ENCODE peak calls at places on chromosomes 16 and 17, in six cellular contexts. One of them, this sample, is unnamed.

GRCh38 chr16:69057400-69058378 is 47.8 kb upstream of the HAS3 start:
- DNase-seq in stimulated activated CD8-positive, alpha-beta memory T cell treated with anti-CD3 and anti-CD28 coated beads, Interleukin-2, amount 100 ng/mL, for 1 hour: no peak
- DNase-seq in NCI-H2081: peak
- DNase-seq in Right ventricle myocardium superior: no peak
- DNase-seq in choroid plexus epithelial cell: peak
- DNase-seq in transverse colon: no peak
- DNase-seq in this sample: peak

GRCh38 chr17:80471922-80472321 is 4.5 kb downstream of the NPTX1 start:
- DNase-seq in choroid plexus epithelial cell: no peak
- DNase-seq in NCI-H2081: no peak
- DNase-seq in stimulated activated CD8-positive, alpha-beta memory T cell treated with anti-CD3 and anti-CD28 coated beads, Interleukin-2, amount 100 ng/mL, for 1 hour: peak
- DNase-seq in transverse colon: no peak
- DNase-seq in Right ventricle myocardium superior: no peak
- DNase-seq in this sample: no peak

GRCh38 chr16:15507299-15507958 is 73.0 kb downstream of the BMERB1 start:
- DNase-seq in choroid plexus epithelial cell: peak
- DNase-seq in Right ventricle myocardium superior: no peak
- DNase-seq in transverse colon: no peak
- DNase-seq in NCI-H2081: no peak
- DNase-seq in stimulated activated CD8-positive, alpha-beta memory T cell treated with anti-CD3 and anti-CD28 coated beads, Interleukin-2, amount 100 ng/mL, for 1 hour: no peak
- DNase-seq in this sample: no peak

GRCh38 chr16:88883117-88883895 is 16.8 kb upstream of the PABPN1L start:
- DNase-seq in stimulated activated CD8-positive, alpha-beta memory T cell treated with anti-CD3 and anti-CD28 coated beads, Interleukin-2, amount 100 ng/mL, for 1 hour: no peak
- DNase-seq in NCI-H2081: no peak
- DNase-seq in transverse colon: no peak
- DNase-seq in choroid plexus epithelial cell: no peak
- DNase-seq in Right ventricle myocardium superior: no peak
- DNase-seq in this sample: no peak

GRCh38 chr16:84302111-84302954 is 7.7 kb downstream of the WFDC1 start:
- DNase-seq in NCI-H2081: no peak
- DNase-seq in Right ventricle myocardium superior: no peak
- DNase-seq in choroid plexus epithelial cell: no peak
- DNase-seq in transverse colon: no peak
- DNase-seq in stimulated activated CD8-positive, alpha-beta memory T cell treated with anti-CD3 and anti-CD28 coated beads, Interleukin-2, amount 100 ng/mL, for 1 hour: no peak
- DNase-seq in this sample: no peak

GRCh38 chr16:88284626-88285513 is 97.9 kb upstream of the ZNF469 start:
- DNase-seq in Right ventricle myocardium superior: peak
- DNase-seq in transverse colon: no peak
- DNase-seq in stimulated activated CD8-positive, alpha-beta memory T cell treated with anti-CD3 and anti-CD28 coated beads, Interleukin-2, amount 100 ng/mL, for 1 hour: no peak
- DNase-seq in choroid plexus epithelial cell: no peak
- DNase-seq in NCI-H2081: no peak
- DNase-seq in this sample: peak

GRCh38 chr16:9048302-9048700 is 43.1 kb upstream of the HAPSTR1 start:
- DNase-seq in transverse colon: no peak
- DNase-seq in Right ventricle myocardium superior: no peak
- DNase-seq in choroid plexus epithelial cell: peak
- DNase-seq in stimulated activated CD8-positive, alpha-beta memory T cell treated with anti-CD3 and anti-CD28 coated beads, Interleukin-2, amount 100 ng/mL, for 1 hour: no peak
- DNase-seq in NCI-H2081: no peak
- DNase-seq in this sample: no peak

GRCh38 chr16:49542391-49542891 is 168.8 kb downstream of the C16orf78 start:
- DNase-seq in stimulated activated CD8-positive, alpha-beta memory T cell treated with anti-CD3 and anti-CD28 coated beads, Interleukin-2, amount 100 ng/mL, for 1 hour: no peak
- DNase-seq in Right ventricle myocardium superior: no peak
- DNase-seq in choroid plexus epithelial cell: peak
- DNase-seq in NCI-H2081: no peak
- DNase-seq in transverse colon: no peak
- DNase-seq in this sample: peak

GRCh38 chr17:57672205-57672632 is 72.9 kb downstream of the CCDC182 start:
- DNase-seq in transverse colon: no peak
- DNase-seq in choroid plexus epithelial cell: peak
- DNase-seq in Right ventricle myocardium superior: no peak
- DNase-seq in stimulated activated CD8-positive, alpha-beta memory T cell treated with anti-CD3 and anti-CD28 coated beads, Interleukin-2, amount 100 ng/mL, for 1 hour: no peak
- DNase-seq in NCI-H2081: no peak
- DNase-seq in this sample: peak

GRCh38 chr16:1917665-1918111 is 527 bp downstream of the HS3ST6 start:
- DNase-seq in Right ventricle myocardium superior: no peak
- DNase-seq in transverse colon: no peak
- DNase-seq in stimulated activated CD8-positive, alpha-beta memory T cell treated with anti-CD3 and anti-CD28 coated beads, Interleukin-2, amount 100 ng/mL, for 1 hour: no peak
- DNase-seq in NCI-H2081: no peak
- DNase-seq in choroid plexus epithelial cell: no peak
- DNase-seq in this sample: no peak

GRCh38 chr17:17780941-17781590 is 55.7 kb downstream of the SREBF1 start:
- DNase-seq in choroid plexus epithelial cell: peak
- DNase-seq in Right ventricle myocardium superior: no peak
- DNase-seq in stimulated activated CD8-positive, alpha-beta memory T cell treated with anti-CD3 and anti-CD28 coated beads, Interleukin-2, amount 100 ng/mL, for 1 hour: no peak
- DNase-seq in NCI-H2081: peak
- DNase-seq in transverse colon: peak
- DNase-seq in this sample: peak

GRCh38 chr16:10981697-10982216 is 37.4 kb downstream of the CLEC16A start:
- DNase-seq in choroid plexus epithelial cell: no peak
- DNase-seq in stimulated activated CD8-positive, alpha-beta memory T cell treated with anti-CD3 and anti-CD28 coated beads, Interleukin-2, amount 100 ng/mL, for 1 hour: no peak
- DNase-seq in NCI-H2081: peak
- DNase-seq in Right ventricle myocardium superior: no peak
- DNase-seq in transverse colon: no peak
- DNase-seq in this sample: peak

GRCh38 chr17:47693667-47694017 is 319 bp upstream of the TBKBP1 start:
- DNase-seq in transverse colon: no peak
- DNase-seq in NCI-H2081: peak
- DNase-seq in choroid plexus epithelial cell: no peak
- DNase-seq in stimulated activated CD8-positive, alpha-beta memory T cell treated with anti-CD3 and anti-CD28 coated beads, Interleukin-2, amount 100 ng/mL, for 1 hour: no peak
- DNase-seq in Right ventricle myocardium superior: no peak
- DNase-seq in this sample: no peak

GRCh38 chr17:29048440-29049360 is 5.8 kb downstream of the PIPOX start:
- DNase-seq in stimulated activated CD8-positive, alpha-beta memory T cell treated with anti-CD3 and anti-CD28 coated beads, Interleukin-2, amount 100 ng/mL, for 1 hour: no peak
- DNase-seq in Right ventricle myocardium superior: no peak
- DNase-seq in transverse colon: no peak
- DNase-seq in NCI-H2081: peak
- DNase-seq in choroid plexus epithelial cell: no peak
- DNase-seq in this sample: peak

GRCh38 chr16:53773881-53774280 is 69.9 kb downstream of the FTO start:
- DNase-seq in NCI-H2081: no peak
- DNase-seq in stimulated activated CD8-positive, alpha-beta memory T cell treated with anti-CD3 and anti-CD28 coated beads, Interleukin-2, amount 100 ng/mL, for 1 hour: no peak
- DNase-seq in transverse colon: no peak
- DNase-seq in choroid plexus epithelial cell: peak
- DNase-seq in Right ventricle myocardium superior: no peak
- DNase-seq in this sample: no peak

GRCh38 chr16:19860146-19861030 is 24.3 kb downstream of the GPRC5B start:
- DNase-seq in Right ventricle myocardium superior: no peak
- DNase-seq in stimulated activated CD8-positive, alpha-beta memory T cell treated with anti-CD3 and anti-CD28 coated beads, Interleukin-2, amount 100 ng/mL, for 1 hour: no peak
- DNase-seq in choroid plexus epithelial cell: peak
- DNase-seq in NCI-H2081: no peak
- DNase-seq in transverse colon: no peak
- DNase-seq in this sample: no peak

GRCh38 chr17:28665994-28666393 is 4.0 kb downstream of the SUPT6H start:
- DNase-seq in choroid plexus epithelial cell: no peak
- DNase-seq in NCI-H2081: no peak
- DNase-seq in Right ventricle myocardium superior: no peak
- DNase-seq in stimulated activated CD8-positive, alpha-beta memory T cell treated with anti-CD3 and anti-CD28 coated beads, Interleukin-2, amount 100 ng/mL, for 1 hour: no peak
- DNase-seq in transverse colon: no peak
- DNase-seq in this sample: no peak

GRCh38 chr17:80983545-80983944 is 8.1 kb upstream of the CHMP6 start:
- DNase-seq in transverse colon: no peak
- DNase-seq in choroid plexus epithelial cell: no peak
- DNase-seq in stimulated activated CD8-positive, alpha-beta memory T cell treated with anti-CD3 and anti-CD28 coated beads, Interleukin-2, amount 100 ng/mL, for 1 hour: no peak
- DNase-seq in NCI-H2081: no peak
- DNase-seq in Right ventricle myocardium superior: no peak
- DNase-seq in this sample: no peak

GRCh38 chr16:49617016-49617569 is 238.8 kb downstream of the ZNF423 start:
- DNase-seq in stimulated activated CD8-positive, alpha-beta memory T cell treated with anti-CD3 and anti-CD28 coated beads, Interleukin-2, amount 100 ng/mL, for 1 hour: no peak
- DNase-seq in transverse colon: no peak
- DNase-seq in NCI-H2081: no peak
- DNase-seq in Right ventricle myocardium superior: no peak
- DNase-seq in choroid plexus epithelial cell: no peak
- DNase-seq in this sample: no peak

GRCh38 chr16:49620158-49620867 is 235.6 kb downstream of the ZNF423 start:
- DNase-seq in transverse colon: peak
- DNase-seq in choroid plexus epithelial cell: peak
- DNase-seq in stimulated activated CD8-positive, alpha-beta memory T cell treated with anti-CD3 and anti-CD28 coated beads, Interleukin-2, amount 100 ng/mL, for 1 hour: no peak
- DNase-seq in Right ventricle myocardium superior: peak
- DNase-seq in NCI-H2081: no peak
- DNase-seq in this sample: no peak

GRCh38 chr17:67629963-67630320 is 87.8 kb upstream of the NOL11 start:
- DNase-seq in transverse colon: no peak
- DNase-seq in NCI-H2081: peak
- DNase-seq in Right ventricle myocardium superior: no peak
- DNase-seq in choroid plexus epithelial cell: peak
- DNase-seq in stimulated activated CD8-positive, alpha-beta memory T cell treated with anti-CD3 and anti-CD28 coated beads, Interleukin-2, amount 100 ng/mL, for 1 hour: no peak
- DNase-seq in this sample: no peak

GRCh38 chr16:69566437-69567030 is 768 bp downstream of the NFAT5 start:
- DNase-seq in choroid plexus epithelial cell: no peak
- DNase-seq in Right ventricle myocardium superior: peak
- DNase-seq in stimulated activated CD8-positive, alpha-beta memory T cell treated with anti-CD3 and anti-CD28 coated beads, Interleukin-2, amount 100 ng/mL, for 1 hour: no peak
- DNase-seq in NCI-H2081: no peak
- DNase-seq in transverse colon: peak
- DNase-seq in this sample: peak

GRCh38 chr17:35892091-35892637 is 12.0 kb upstream of the CCL5 start:
- DNase-seq in NCI-H2081: no peak
- DNase-seq in transverse colon: no peak
- DNase-seq in choroid plexus epithelial cell: peak
- DNase-seq in Right ventricle myocardium superior: no peak
- DNase-seq in stimulated activated CD8-positive, alpha-beta memory T cell treated with anti-CD3 and anti-CD28 coated beads, Interleukin-2, amount 100 ng/mL, for 1 hour: no peak
- DNase-seq in this sample: no peak

GRCh38 chr17:40699880-40700279 is 3.7 kb downstream of the KRT24 start:
- DNase-seq in Right ventricle myocardium superior: no peak
- DNase-seq in choroid plexus epithelial cell: no peak
- DNase-seq in stimulated activated CD8-positive, alpha-beta memory T cell treated with anti-CD3 and anti-CD28 coated beads, Interleukin-2, amount 100 ng/mL, for 1 hour: no peak
- DNase-seq in transverse colon: no peak
- DNase-seq in NCI-H2081: no peak
- DNase-seq in this sample: no peak

GRCh38 chr17:45942284-45942683 is 47.9 kb downstream of the MAPT start:
- DNase-seq in choroid plexus epithelial cell: no peak
- DNase-seq in transverse colon: peak
- DNase-seq in Right ventricle myocardium superior: peak
- DNase-seq in stimulated activated CD8-positive, alpha-beta memory T cell treated with anti-CD3 and anti-CD28 coated beads, Interleukin-2, amount 100 ng/mL, for 1 hour: no peak
- DNase-seq in NCI-H2081: no peak
- DNase-seq in this sample: peak

This sample was measured in WERI-Rb-1.